ENCODE peak calls at places on chromosome 21, in four cellular contexts. E is left colon, U is GM12865, J is substantia nigra. D is an unnamed sample.

GRCh38 chr21:38903578-38904193 is 98.0 kb downstream of the ETS2 start:
- DNase-seq in J (no peak), E (no peak), U (no peak), D (no peak)

GRCh38 chr21:43590220-43590619 is 69.1 kb downstream of the HSF2BP start:
- DNase-seq in J (no peak), E (no peak), U (no peak), D (no peak)

GRCh38 chr21:31479222-31479621 is 135.2 kb upstream of the TIAM1 start:
- DNase-seq in U (no peak), E (no peak), J (no peak), D (no peak)

GRCh38 chr21:26469789-26470188 is 103.3 kb downstream of the CYYR1 start:
- DNase-seq in J (no peak), E (no peak), U (no peak), D (no peak)

GRCh38 chr21:34737115-34737514 is 68.3 kb downstream of the CLIC6 start:
- DNase-seq in U (no peak), J (no peak), E (no peak), D (no peak)

GRCh38 chr21:39004776-39005605 is 178.3 kb downstream of the PSMG1 start:
- DNase-seq in U (no peak), J (no peak), E (peak; percentile 66), D (no peak)

GRCh38 chr21:15273244-15273643 is 208.4 kb upstream of the NRIP1 start:
- DNase-seq in E (no peak), J (no peak), U (no peak), D (no peak)

GRCh38 chr21:33949516-33950424 is 34.2 kb upstream of the ATP5PO start:
- DNase-seq in J (no peak), U (peak; percentile 89), E (no peak), D (no peak)

GRCh38 chr21:37631319-37632117 is 264.9 kb downstream of the DYRK1A start:
- DNase-seq in E (no peak), J (no peak), U (peak; percentile 87), D (peak; percentile 30)

GRCh38 chr21:42002421-42002958 is 7.7 kb downstream of the ZBTB21 start:
- DNase-seq in E (no peak), U (peak; percentile 91), J (no peak), D (peak; percentile 56)

GRCh38 chr21:38506606-38507331 is 8.5 kb upstream of the ERG start:
- DNase-seq in E (peak; percentile 65), U (no peak), J (no peak), D (no peak)

GRCh38 chr21:25964009-25964408 is 206.6 kb downstream of the APP start:
- DNase-seq in U (no peak), J (no peak), E (no peak), D (no peak)

GRCh38 chr21:42903817-42904216 is 10.7 kb downstream of the NDUFV3 start:
- DNase-seq in U (no peak), E (no peak), J (no peak), D (no peak)